ENCODE peak calls at places on chromosomes 2 and 18, in nine cellular contexts. W, U, Q, R, X, F, Z, I and H are unnamed samples.

GRCh38 chr2:186919272-186919671 is 70.3 kb upstream of the ZSWIM2 start:
- DNase-seq in W (no peak), U (no peak), Q (no peak), R (no peak), X (no peak), F (no peak), Z (no peak), I (peak), H (no peak)

GRCh38 chr2:26477126-26477910 is 606 bp downstream of the OTOF start:
- DNase-seq in W (no peak), U (no peak), Q (no peak), R (no peak), X (no peak), F (no peak), Z (peak), I (no peak), H (no peak)

GRCh38 chr2:132009874-132010521 is 151.8 kb downstream of the ANKRD30BL start:
- DNase-seq in W (no peak), U (no peak), Q (no peak), R (no peak), X (no peak), F (no peak), Z (no peak), I (no peak), H (no peak)

GRCh38 chr2:160317113-160318099 is 117.3 kb upstream of the ITGB6 start:
- DNase-seq in W (no peak), U (no peak), Q (no peak), R (no peak), X (no peak), F (no peak), Z (no peak), I (peak), H (no peak)

GRCh38 chr2:221554769-221555510 is 17.2 kb downstream of the EPHA4 start:
- DNase-seq in W (no peak), U (no peak), Q (peak), R (no peak), X (no peak), F (no peak), Z (no peak), I (peak), H (no peak)

GRCh38 chr2:191636586-191636985 is 41.4 kb upstream of the NABP1 start:
- DNase-seq in W (no peak), U (no peak), Q (no peak), R (no peak), X (no peak), F (no peak), Z (no peak), I (no peak), H (no peak)

GRCh38 chr2:69090008-69090407 is 77.0 kb downstream of the ANTXR1 start:
- DNase-seq in W (no peak), U (no peak), Q (no peak), R (no peak), X (no peak), F (no peak), Z (no peak), I (no peak), H (no peak)

GRCh38 chr2:128180031-128180430 is 89.0 kb downstream of the UGGT1 start:
- DNase-seq in W (no peak), U (no peak), Q (no peak), R (no peak), X (no peak), F (no peak), Z (no peak), I (no peak), H (no peak)

GRCh38 chr2:60961457-60961856 is 56.1 kb upstream of the PEX13 start:
- DNase-seq in W (peak), U (no peak), Q (no peak), R (no peak), X (no peak), F (no peak), Z (peak), I (peak), H (no peak)

GRCh38 chr2:31253344-31254155 is 19.6 kb downstream of the EHD3 start:
- DNase-seq in W (peak), U (no peak), Q (no peak), R (no peak), X (no peak), F (no peak), Z (no peak), I (no peak), H (no peak)

GRCh38 chr2:241967745-241968144 is 98.2 kb downstream of the RTP5 start:
- DNase-seq in W (no peak), U (no peak), Q (no peak), R (no peak), X (no peak), F (no peak), Z (peak), I (no peak), H (no peak)

GRCh38 chr2:44367591-44367990 is 5.8 kb downstream of the CAMKMT start:
- DNase-seq in W (no peak), U (no peak), Q (no peak), R (no peak), X (no peak), F (no peak), Z (no peak), I (no peak), H (no peak)

GRCh38 chr2:55966431-55967118 is 43.0 kb upstream of the EFEMP1 start:
- DNase-seq in W (no peak), U (peak), Q (no peak), R (peak), X (no peak), F (peak), Z (no peak), I (peak), H (no peak)

GRCh38 chr2:143730155-143730949 is 601.1 kb downstream of the ARHGAP15 start:
- DNase-seq in W (peak), U (no peak), Q (peak), R (no peak), X (no peak), F (no peak), Z (peak), I (peak), H (no peak)

GRCh38 chr18:46856975-46857374 is 60.3 kb downstream of the PIAS2 start:
- DNase-seq in W (no peak), U (no peak), Q (peak), R (no peak), X (no peak), F (no peak), Z (no peak), I (peak), H (no peak)
- TF ChIP-seq CTCF in W (no peak), U (no peak), Q (no peak), R (no peak), X (peak), F (peak), Z (no peak), I (no peak), H (no peak)

DNA sequence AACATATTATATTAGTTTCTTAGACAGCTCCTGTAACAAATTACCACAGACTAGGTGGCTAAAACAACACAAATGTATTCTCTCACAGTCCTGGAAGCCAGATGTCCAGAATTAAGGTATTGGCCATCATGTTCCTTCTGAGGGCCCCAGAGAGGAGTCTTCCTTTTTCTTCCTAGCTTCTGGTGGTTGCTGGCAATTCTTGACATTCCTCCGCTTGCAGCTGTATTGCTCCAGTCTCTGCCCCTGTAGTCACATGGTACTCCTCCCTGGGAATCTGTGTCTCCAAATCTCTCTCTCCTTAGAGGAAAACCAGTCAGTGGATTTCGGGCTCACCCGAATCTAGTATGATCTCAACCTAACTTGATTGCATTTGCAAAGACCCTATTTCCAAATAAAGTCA is 146.7 kb downstream of the RBM43 start:
- DNase-seq in W (no peak), U (no peak), Q (no peak), R (no peak), X (no peak), F (no peak), Z (no peak), I (peak), H (no peak)
- TF ChIP-seq CTCF in W (no peak), U (no peak), Q (no peak), R (no peak), X (no peak), F (no peak), Z (no peak), I (no peak), H (no peak)

DNA sequence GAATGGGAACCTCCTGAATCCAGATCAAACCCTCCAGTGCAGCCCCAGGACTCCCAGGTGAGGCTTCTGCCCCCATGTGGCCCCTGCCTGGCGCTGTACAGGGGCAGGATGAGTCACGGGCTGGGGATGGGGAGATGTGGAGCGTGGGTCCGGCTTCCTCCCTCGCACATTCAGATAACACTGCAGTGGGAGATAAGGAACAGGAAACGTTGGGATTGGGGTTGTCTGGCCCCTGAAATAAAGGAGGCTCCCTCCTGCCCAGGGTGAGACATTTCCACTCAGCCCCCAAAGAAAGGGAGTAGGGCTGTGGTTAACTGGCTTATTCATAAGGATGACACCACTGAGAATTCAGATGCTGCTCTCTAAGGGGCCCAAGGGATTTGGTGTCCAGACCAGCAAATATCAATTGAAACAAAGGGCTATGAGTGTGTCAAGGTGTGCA is 30.7 kb downstream of the IGFBP5 start:
- DNase-seq in W (peak), U (peak), Q (no peak), R (no peak), X (no peak), F (no peak), Z (peak), I (peak), H (no peak)
- TF ChIP-seq CTCF in W (no peak), U (peak), Q (peak), R (no peak), X (no peak), F (no peak), Z (peak), I (peak), H (no peak)

GRCh38 chr2:177212106-177212894 is at the start of gene HNRNPA3:
- DNase-seq in W (peak), U (peak), Q (peak), R (peak), X (peak), F (peak), Z (peak), I (peak), H (peak)
- TF ChIP-seq CTCF in W (peak), U (peak), Q (no peak), R (no peak), X (peak), F (no peak), Z (no peak), I (peak), H (no peak)

GRCh38 chr18:79402209-79402576 is 6.5 kb downstream of the NFATC1 start:
- DNase-seq in W (no peak), U (no peak), Q (no peak), R (peak), X (no peak), F (peak), Z (no peak), I (no peak), H (no peak)

GRCh38 chr18:79405019-79405780 is 9.5 kb downstream of the NFATC1 start:
- DNase-seq in W (no peak), U (no peak), Q (no peak), R (no peak), X (no peak), F (no peak), Z (no peak), I (no peak), H (no peak)

GRCh38 chr18:79404567-79404910 is 8.8 kb downstream of the NFATC1 start:
- DNase-seq in W (no peak), U (no peak), Q (no peak), R (no peak), X (no peak), F (no peak), Z (no peak), I (no peak), H (no peak)

GRCh38 chr18:79402977-79403722 is 7.4 kb downstream of the NFATC1 start:
- DNase-seq in W (peak), U (no peak), Q (no peak), R (peak), X (no peak), F (peak), Z (no peak), I (no peak), H (no peak)

GRCh38 chr18:79403723-79404566 is 8.2 kb downstream of the NFATC1 start:
- DNase-seq in W (no peak), U (no peak), Q (no peak), R (no peak), X (no peak), F (no peak), Z (no peak), I (no peak), H (no peak)
- TF ChIP-seq CTCF in W (no peak), U (no peak), Q (no peak), R (no peak), X (no peak), F (no peak), Z (no peak), I (no peak), H (no peak)

DNA sequence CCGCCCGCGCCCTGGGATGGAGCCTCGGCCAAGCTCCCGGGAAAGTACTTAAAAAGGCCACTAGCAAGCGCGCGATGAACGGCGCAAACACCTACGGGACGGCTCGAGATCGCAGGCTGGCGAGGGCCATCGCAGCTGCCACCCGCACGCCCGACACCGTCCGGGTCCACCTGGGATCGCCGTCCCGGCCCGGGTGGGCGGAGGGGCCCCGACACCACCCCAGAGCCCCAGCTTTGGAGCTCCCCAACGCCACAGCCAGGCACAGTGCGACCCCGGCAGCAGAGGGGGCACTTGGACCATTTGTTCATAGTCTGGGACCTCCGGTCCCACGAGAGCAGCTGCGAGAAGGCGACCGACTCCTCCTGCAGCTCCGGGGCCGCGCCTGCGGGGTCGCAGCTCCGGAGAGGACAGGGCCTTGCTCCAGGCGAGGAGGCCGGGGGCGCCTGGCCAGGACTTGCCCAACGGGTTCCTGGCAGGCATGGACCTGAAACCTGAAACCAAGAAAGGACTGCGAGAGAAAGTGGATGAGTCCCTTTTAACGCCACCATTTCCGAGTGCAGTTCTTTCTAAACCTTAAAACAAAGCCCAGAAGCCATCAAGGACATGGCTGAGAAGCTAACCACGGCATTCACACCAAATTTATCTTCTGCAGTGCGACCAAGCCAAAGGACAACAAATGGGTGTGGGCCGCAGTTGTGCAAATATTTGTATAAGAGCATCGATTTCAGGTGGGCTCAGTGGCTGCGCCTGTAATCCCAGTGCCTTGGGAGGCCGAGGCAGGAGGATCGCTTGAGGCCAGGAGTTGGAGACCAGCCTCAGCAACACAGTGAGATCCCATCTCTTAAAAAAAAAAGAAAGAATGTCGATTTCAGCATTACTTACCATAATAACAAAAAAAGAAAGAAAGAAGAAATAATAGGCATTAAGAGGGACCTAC is 54.0 kb upstream of the IMP4 start:
- DNase-seq in W (peak), U (no peak), Q (no peak), R (no peak), X (no peak), F (peak), Z (no peak), I (no peak), H (no peak)
- TF ChIP-seq CTCF in W (no peak), U (no peak), Q (no peak), R (no peak), X (no peak), F (no peak), Z (no peak), I (no peak), H (no peak)

GRCh38 chr18:74963820-74964446 is 245.0 kb downstream of the PTGR3 start:
- DNase-seq in W (peak), U (peak), Q (peak), R (no peak), X (no peak), F (no peak), Z (peak), I (peak), H (no peak)
- TF ChIP-seq CTCF in W (peak), U (peak), Q (peak), R (no peak), X (peak), F (peak), Z (peak), I (peak), H (no peak)

DNA sequence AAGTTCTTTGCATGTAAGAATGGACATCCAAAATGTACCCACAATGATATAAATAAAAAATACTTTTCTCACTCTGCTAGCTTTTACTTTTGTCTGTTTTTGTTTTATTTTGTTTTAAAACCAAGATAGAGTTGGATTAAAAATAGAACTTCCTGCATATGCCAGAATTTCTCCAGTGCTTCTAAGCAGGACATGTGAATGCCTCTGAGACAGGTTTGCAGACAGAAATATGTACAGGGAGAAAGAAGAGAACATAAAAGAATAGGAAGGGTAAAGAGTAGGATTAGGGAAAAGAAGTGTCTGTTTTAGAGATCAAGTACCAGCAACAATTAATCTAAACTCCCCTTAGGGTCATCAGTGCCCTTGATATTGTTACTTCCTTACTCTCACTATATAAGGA is 114.4 kb downstream of the BMPR2 start:
- DNase-seq in W (no peak), U (no peak), Q (no peak), R (no peak), X (no peak), F (no peak), Z (no peak), I (no peak), H (no peak)
- TF ChIP-seq CTCF in W (no peak), U (no peak), Q (no peak), R (no peak), X (no peak), F (no peak), Z (no peak), I (no peak), H (no peak)